ENCODE peak calls at places on chromosomes 1 and 21, in four cellular contexts. P is lung; Z is activated CD8-positive, alpha-beta memory T cell treated with anti-CD3 and anti-CD28 coated beads, Interleukin-2, amount 10 ng/mL, durations not matched to agents 7 days and 5 days; I is stimulated activated naive CD8-positive, alpha-beta T cell treated with anti-CD3 and anti-CD28 coated beads, Interleukin-15, Interleukin-2, amounts not matched to agents 100 U/mL and 50 U/mL, for 24 hours. L is an unnamed sample.

GRCh38 chr1:17605582-17606344 is 66.3 kb downstream of the ARHGEF10L start:
- DNase-seq in Z (no peak), P (no peak), I (no peak), L (no peak)

GRCh38 chr21:28078126-28078525 is 914.6 kb downstream of the LTN1 start:
- DNase-seq in Z (no peak), P (no peak), I (no peak), L (no peak)

GRCh38 chr1:47841356-47841755 is 155.8 kb downstream of the TRABD2B start:
- DNase-seq in Z (no peak), P (no peak), I (no peak), L (no peak)

GRCh38 chr1:205328476-205328875 is 6.9 kb upstream of the NUAK2 start:
- DNase-seq in Z (no peak), I (no peak), P (no peak), L (no peak)

GRCh38 chr1:7121622-7121988 is 336.4 kb downstream of the CAMTA1 start:
- DNase-seq in I (no peak), P (no peak), Z (no peak), L (no peak)

GRCh38 chr1:15426492-15427279 is 11.6 kb upstream of the CTRC start:
- DNase-seq in Z (no peak), I (no peak), P (no peak), L (no peak)

GRCh38 chr1:71562298-71562697 is 481.5 kb upstream of the ZRANB2 start:
- DNase-seq in P (no peak), Z (no peak), I (no peak), L (no peak)

GRCh38 chr1:10676987-10677386 is 119.5 kb downstream of the CASZ1 start:
- DNase-seq in P (no peak), Z (no peak), I (no peak), L (no peak)

GRCh38 chr1:2014181-2014580 is 5.0 kb upstream of the GABRD start:
- DNase-seq in Z (no peak), P (no peak), I (no peak), L (no peak)

GRCh38 chr1:116178837-116179236 is 67.6 kb downstream of the MAB21L3 start:
- DNase-seq in P (no peak), Z (no peak), I (no peak), L (no peak)

GRCh38 chr1:117171900-117172501 is 38.7 kb downstream of the VTCN1 start:
- DNase-seq in Z (no peak), P (peak), I (no peak), L (no peak)

GRCh38 chr21:22795644-22796043 is 1797.4 kb downstream of the NCAM2 start:
- DNase-seq in I (no peak), P (no peak), Z (no peak), L (no peak)

GRCh38 chr1:56852478-56852877 is 2.1 kb upstream of the C8A start:
- DNase-seq in I (no peak), Z (no peak), P (no peak), L (no peak)

GRCh38 chr1:183806650-183807049 is 1.7 kb downstream of the RGL1 start:
- DNase-seq in Z (no peak), P (no peak), I (no peak), L (no peak)

GRCh38 chr1:31802190-31803150 is 13.4 kb downstream of the SPOCD1 start:
- DNase-seq in Z (no peak), P (no peak), I (no peak), L (peak)

GRCh38 chr1:14649976-14650375 is 51.5 kb downstream of the KAZN start:
- DNase-seq in Z (no peak), P (no peak), I (no peak), L (no peak)

L was measured in osteocyte.